ENCODE peak calls at places on chromosomes 13 and 19, in seven cellular contexts. N, W, K, O, M, H and A are unnamed samples.

GRCh38 chr13:41577437-41577836 is 120.1 kb downstream of the RGCC start:
- DNase-seq in K (peak), M (peak), O (no peak), H (no peak), N (no peak), W (no peak), A (no peak)

GRCh38 chr19:42175952-42176648 is 41.4 kb downstream of the DEDD2 start:
- DNase-seq in K (no peak), H (no peak), W (no peak), M (no peak), O (peak), N (no peak), A (peak)

GRCh38 chr13:107447591-107447990 is 767.7 kb downstream of the LIG4 start:
- DNase-seq in N (no peak), W (no peak), M (no peak), H (no peak), K (no peak), O (no peak), A (no peak)

GRCh38 chr13:109301276-109301675 is 485.1 kb downstream of the IRS2 start:
- DNase-seq in W (no peak), K (no peak), O (no peak), N (no peak), H (no peak), M (no peak), A (no peak)

GRCh38 chr19:50315773-50316448 is 13.3 kb downstream of the KCNC3 start:
- DNase-seq in N (no peak), W (no peak), M (no peak), O (peak), H (peak), K (no peak), A (peak)

GRCh38 chr19:682678-683320 is 6.6 kb downstream of the FSTL3 start:
- DNase-seq in M (no peak), K (no peak), H (no peak), O (no peak), N (no peak), W (no peak), A (no peak)

GRCh38 chr13:29508130-29508873 is 87.2 kb downstream of the SLC7A1 start:
- DNase-seq in N (peak), W (peak), M (peak), O (peak), K (peak), H (peak), A (peak)

GRCh38 chr13:49935171-49936084 is 712 bp downstream of the SPRYD7 start:
- DNase-seq in H (peak), M (peak), K (no peak), W (peak), O (peak), N (peak), A (peak)

GRCh38 chr13:60028021-60028420 is 135.7 kb downstream of the DIAPH3 start:
- DNase-seq in O (no peak), W (no peak), K (no peak), N (no peak), M (no peak), H (no peak), A (no peak)

GRCh38 chr13:101949681-101950080 is 452.2 kb downstream of the FGF14 start:
- DNase-seq in K (no peak), H (no peak), O (no peak), N (no peak), W (no peak), M (no peak), A (no peak)

GRCh38 chr13:98821372-98822237 is 69.1 kb upstream of the SLC15A1 start:
- DNase-seq in O (peak), K (peak), H (no peak), M (no peak), W (no peak), N (no peak), A (no peak)

GRCh38 chr13:30141773-30142501 is 165.4 kb downstream of the KATNAL1 start:
- DNase-seq in M (no peak), N (no peak), W (no peak), O (no peak), H (no peak), K (no peak), A (no peak)

GRCh38 chr19:2168619-2169424 is 5.1 kb downstream of the DOT1L start:
- DNase-seq in K (peak), N (peak), O (no peak), M (peak), W (no peak), H (peak), A (peak)

GRCh38 chr13:106063591-106064308 is 471.7 kb downstream of the EFNB2 start:
- DNase-seq in M (no peak), N (no peak), K (no peak), O (no peak), H (no peak), W (no peak), A (no peak)

GRCh38 chr13:32170841-32171240 is 139.3 kb downstream of the FRY start:
- DNase-seq in K (no peak), O (no peak), N (no peak), H (no peak), W (no peak), M (no peak), A (no peak)

GRCh38 chr13:42740753-42741152 is 40.6 kb upstream of the FAM216B start:
- DNase-seq in N (no peak), K (no peak), H (no peak), M (peak), W (no peak), O (peak), A (no peak)

GRCh38 chr13:33471182-33471581 is 185.6 kb upstream of the STARD13 start:
- DNase-seq in H (no peak), W (no peak), M (no peak), K (no peak), O (no peak), N (no peak), A (no peak)

GRCh38 chr13:26575244-26575643 is 17.8 kb downstream of the WASF3 start:
- DNase-seq in O (no peak), N (no peak), H (no peak), K (no peak), W (no peak), M (no peak), A (no peak)

GRCh38 chr13:35592457-35592856 is 116.0 kb upstream of the MAB21L1 start:
- DNase-seq in H (no peak), M (no peak), K (no peak), O (no peak), W (no peak), N (no peak), A (peak)

GRCh38 chr13:111474136-111475002 is 153.9 kb downstream of the TEX29 start:
- DNase-seq in M (no peak), K (peak), O (peak), N (no peak), H (no peak), W (no peak), A (peak)

GRCh38 chr19:41999071-41999877 is 5.2 kb upstream of the ATP1A3 start:
- DNase-seq in M (no peak), O (peak), H (no peak), K (no peak), W (no peak), N (no peak), A (peak)

GRCh38 chr19:3149526-3150505 is 14.0 kb downstream of the GNA15 start:
- DNase-seq in N (no peak), W (no peak), H (no peak), M (no peak), K (no peak), O (peak), A (no peak)

GRCh38 chr19:16589917-16590316 is 17.7 kb upstream of the SLC35E1 start:
- DNase-seq in H (no peak), O (no peak), M (no peak), W (no peak), N (no peak), K (no peak), A (no peak)

GRCh38 chr19:7280940-7281666 is 13.1 kb downstream of the INSR start:
- DNase-seq in M (no peak), W (no peak), O (no peak), H (no peak), K (no peak), N (no peak), A (no peak)

GRCh38 chr13:60351326-60351725 is 45.7 kb upstream of the TDRD3 start:
- DNase-seq in N (no peak), O (no peak), H (no peak), M (no peak), W (no peak), K (peak), A (no peak)

GRCh38 chr19:56294557-56294956 is 20.1 kb downstream of the ZSCAN5A start:
- DNase-seq in W (no peak), O (no peak), K (no peak), N (no peak), H (no peak), M (no peak), A (no peak)

GRCh38 chr19:46737761-46738171 is 8.1 kb upstream of the FKRP start:
- DNase-seq in K (no peak), O (no peak), W (no peak), N (no peak), H (no peak), M (no peak), A (no peak)